ENCODE peak calls at places on chromosomes 5 and 9, in seven cellular contexts. C is GM06990, B is foreskin fibroblast, D is epithelial cell of esophagus, Y is astrocyte of the spinal cord, W is OCI-LY7, U is HFF-Myc. J is an unnamed sample.

GRCh38 chr5:106521701-106522100 is 1149.0 kb downstream of the EFNA5 start:
- DNase-seq in W (no peak), U (no peak), B (peak), C (no peak), Y (peak), D (peak), J (peak)

GRCh38 chr9:35882265-35882848 is 12.2 kb upstream of the OR13J1 start:
- DNase-seq in C (no peak), Y (peak), U (peak), W (peak), D (peak), B (peak), J (peak)

GRCh38 chr5:45521067-45521466 is 175.1 kb downstream of the HCN1 start:
- DNase-seq in D (peak), U (no peak), B (peak), W (no peak), C (no peak), Y (peak), J (no peak)

GRCh38 chr9:36855443-36856315 is 178.4 kb downstream of the PAX5 start:
- DNase-seq in Y (no peak), W (peak), B (no peak), C (no peak), D (peak), U (no peak), J (peak)

GRCh38 chr5:146461319-146461718 is 14.2 kb downstream of the TCERG1 start:
- DNase-seq in D (no peak), U (no peak), C (no peak), B (no peak), Y (peak), W (no peak), J (no peak)

GRCh38 chr5:129400395-129400983 is 59.6 kb upstream of the ADAMTS19 start:
- DNase-seq in B (no peak), C (no peak), W (no peak), Y (no peak), U (no peak), D (peak), J (no peak)

GRCh38 chr5:172897691-172898512 is 61.3 kb upstream of the RPL26L1 start:
- DNase-seq in U (no peak), B (peak), Y (peak), W (no peak), D (no peak), C (no peak), J (no peak)

GRCh38 chr5:129063483-129064136 is 30.9 kb upstream of the ISOC1 start:
- DNase-seq in B (no peak), Y (peak), U (no peak), C (no peak), D (no peak), W (no peak), J (no peak)

GRCh38 chr9:137988051-137988450 is 110.5 kb downstream of the CACNA1B start:
- DNase-seq in W (no peak), D (no peak), C (no peak), U (no peak), B (no peak), Y (no peak), J (no peak)

GRCh38 chr9:136264046-136264802 is 18.6 kb upstream of the QSOX2 start:
- DNase-seq in Y (no peak), W (no peak), B (no peak), U (no peak), D (no peak), C (no peak), J (no peak)

GRCh38 chr9:133370680-133371079 is 5.2 kb downstream of the SURF4 start:
- DNase-seq in D (no peak), W (no peak), B (no peak), C (no peak), Y (no peak), U (no peak), J (no peak)

GRCh38 chr5:149314571-149315111 is 30.7 kb upstream of the GRPEL2 start:
- DNase-seq in B (no peak), C (no peak), U (no peak), D (no peak), Y (no peak), W (peak), J (no peak)

GRCh38 chr5:38563624-38564023 is 7.2 kb upstream of the LIFR start:
- DNase-seq in D (no peak), W (no peak), B (no peak), C (no peak), Y (no peak), U (no peak), J (no peak)

GRCh38 chr5:179553875-179554274 is 3.5 kb downstream of the RUFY1 start:
- DNase-seq in U (no peak), W (no peak), Y (peak), C (no peak), D (peak), B (peak), J (no peak)

GRCh38 chr5:139903805-139904565 is 108.4 kb downstream of the PSD2 start:
- DNase-seq in Y (no peak), C (peak), D (peak), B (no peak), U (no peak), W (no peak), J (peak)

GRCh38 chr9:136226680-136227410 is 18.8 kb downstream of the QSOX2 start:
- DNase-seq in W (no peak), Y (no peak), C (no peak), B (no peak), U (no peak), D (no peak), J (no peak)

GRCh38 chr5:10503997-10504761 is 59.7 kb upstream of the ANKRD33B start:
- DNase-seq in U (no peak), W (no peak), C (no peak), Y (no peak), B (no peak), D (no peak), J (no peak)

GRCh38 chr5:146007270-146007669 is 70.9 kb downstream of the SH3RF2 start:
- DNase-seq in B (peak), D (no peak), C (no peak), W (no peak), Y (no peak), U (peak), J (no peak)

GRCh38 chr5:143309661-143310431 is 93.6 kb downstream of the NR3C1 start:
- DNase-seq in B (no peak), C (no peak), D (peak), W (no peak), Y (peak), U (no peak), J (peak)

GRCh38 chr5:33701251-33701650 is 190.5 kb downstream of the ADAMTS12 start:
- DNase-seq in W (no peak), D (no peak), C (no peak), B (no peak), U (no peak), Y (peak), J (no peak)

DNA sequence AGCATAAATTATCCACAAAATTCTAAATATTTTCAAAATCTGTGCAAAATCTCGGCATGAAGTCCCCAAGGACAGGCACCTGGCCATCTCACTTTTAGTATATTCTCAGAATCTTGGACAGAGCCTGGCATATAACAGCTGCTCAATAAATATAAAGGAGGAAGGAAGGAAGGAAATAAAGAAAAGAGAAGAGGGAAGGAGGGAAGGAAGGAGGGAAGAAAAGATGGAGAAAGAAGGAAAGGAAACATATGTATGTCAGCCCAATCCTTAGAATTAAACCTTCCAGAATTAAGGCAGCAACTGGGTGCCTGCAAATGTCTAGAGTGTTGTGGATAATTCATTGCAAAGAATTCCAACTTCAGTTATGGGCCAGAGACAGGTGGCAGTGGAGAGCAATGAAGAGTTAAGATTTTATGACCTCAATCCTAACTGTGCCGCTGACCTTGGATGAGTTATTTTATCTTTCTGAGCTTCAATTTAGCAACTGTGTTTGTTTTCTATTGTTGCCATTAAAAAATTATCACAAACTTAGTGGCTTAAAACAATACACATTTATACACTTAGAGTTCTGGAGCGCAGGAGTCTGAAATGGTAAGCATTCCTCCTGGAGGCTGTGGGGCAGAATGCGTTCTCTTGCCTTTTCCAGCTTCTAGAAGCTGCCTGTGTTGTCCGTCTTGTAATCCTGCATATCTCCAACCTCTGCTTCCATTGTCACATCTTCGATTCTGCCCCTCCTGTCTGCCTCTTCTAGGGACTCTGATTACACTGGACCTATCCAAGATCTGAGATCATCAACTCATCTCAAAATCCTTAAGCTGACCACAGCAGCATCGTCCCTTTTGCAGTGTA is 200.8 kb upstream of the MSX2 start:
- DNase-seq in Y (no peak), W (no peak), B (no peak), D (no peak), U (no peak), C (no peak), J (no peak)
- TF ChIP-seq CTCF in Y (no peak), W (no peak), B (peak), D (peak), U (peak), C (no peak), J (no peak)

DNA sequence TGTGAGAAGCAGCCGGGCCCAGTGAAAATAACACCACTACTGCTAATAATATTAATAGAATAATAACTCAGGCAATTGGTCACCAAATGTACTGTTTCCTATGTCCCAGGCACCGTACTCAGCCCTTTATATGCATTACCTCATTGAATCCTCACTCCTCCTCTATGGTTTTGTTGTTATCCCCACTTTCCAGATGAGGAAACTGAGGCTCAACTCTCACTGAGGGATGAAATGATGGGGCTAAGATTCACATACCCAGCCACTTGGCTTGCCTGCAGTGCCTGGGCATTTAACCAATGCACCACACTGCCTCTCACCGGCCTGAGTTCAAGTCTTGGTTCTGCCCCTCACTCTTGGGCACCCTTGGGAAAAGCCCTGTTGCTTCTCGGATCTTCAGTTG is 34.1 kb downstream of the WHRN start:
- DNase-seq in U (no peak), W (no peak), Y (no peak), B (no peak), D (no peak), C (no peak), J (no peak)
- H3K4me3 ChIP-seq in U (no peak), W (no peak), Y (no peak), B (no peak), D (no peak), C (no peak), J (no peak)

DNA sequence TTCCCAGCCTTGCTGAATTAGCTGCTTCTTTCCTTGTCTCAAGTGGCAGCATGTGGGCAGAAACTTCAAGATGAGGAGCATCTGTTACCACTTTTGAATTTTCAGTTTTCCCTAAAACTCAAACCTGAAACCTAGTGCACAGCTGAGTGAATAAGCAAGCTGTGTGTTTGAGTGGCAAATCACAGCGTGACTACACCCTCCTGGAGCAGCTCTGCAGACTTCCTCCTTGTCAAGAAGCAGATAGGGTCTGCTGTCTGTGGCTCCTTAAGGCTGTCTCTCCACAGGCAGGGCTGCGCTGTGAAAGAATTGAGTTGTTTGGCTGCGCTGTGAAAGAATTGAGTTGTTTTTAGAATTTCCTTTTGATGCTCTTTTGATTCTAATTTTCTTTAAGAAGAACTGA is 179.7 kb upstream of the HAPLN1 start:
- DNase-seq in D (no peak), W (no peak), C (no peak), B (no peak), Y (peak), U (no peak), J (no peak)
- TF ChIP-seq CTCF in D (no peak), W (no peak), C (no peak), B (no peak), Y (no peak), U (no peak), J (no peak)

GRCh38 chr9:116467740-116468351 is 219.3 kb upstream of the TRIM32 start:
- DNase-seq in W (no peak), C (no peak), Y (no peak), U (no peak), D (no peak), B (no peak), J (no peak)

GRCh38 chr9:116466289-116467012 is 220.7 kb upstream of the TRIM32 start:
- DNase-seq in W (no peak), U (no peak), C (no peak), D (no peak), B (no peak), Y (no peak), J (no peak)

GRCh38 chr9:116464987-116465571 is 222.0 kb upstream of the TRIM32 start:
- DNase-seq in Y (no peak), U (no peak), B (no peak), D (no peak), C (no peak), W (no peak), J (no peak)

GRCh38 chr9:116468369-116468768 is 218.7 kb upstream of the TRIM32 start:
- DNase-seq in B (no peak), W (no peak), C (no peak), D (no peak), U (no peak), Y (no peak), J (no peak)

GRCh38 chr9:116465591-116466288 is 221.4 kb upstream of the TRIM32 start:
- DNase-seq in B (no peak), W (no peak), D (no peak), C (no peak), Y (no peak), U (no peak), J (no peak)
- H3K4me3 ChIP-seq in B (no peak), W (no peak), D (no peak), C (no peak), Y (no peak), U (no peak), J (no peak)

J was measured in GM12865.